ENCODE peak calls at places on chromosomes 11 and 22, in six cellular contexts. C is HCT116, S is GM12878, G is HepG2, X is SK-N-SH, P is K562. I is an unnamed sample.
A peak's percentile ranks its signal among the peaks of the same experiment; 100 is the strongest.

GRCh38 chr11:32374261-32374711 is 61.1 kb downstream of the WT1 start:
- DNase-seq in X (peak; percentile 45), C (peak; percentile 19), P (peak; percentile 76), S (peak; percentile 25), G (peak; percentile 62), I (peak; percentile 94)

GRCh38 chr11:94171693-94172440 is 43.2 kb downstream of the PANX1 start:
- DNase-seq in C (peak; percentile 16), G (peak; percentile 31), X (peak; percentile 39), P (peak; percentile 79), S (no peak), I (peak; percentile 36)

GRCh38 chr11:129951201-129951882 is 51.3 kb downstream of the PRDM10 start:
- DNase-seq in P (no peak), X (no peak), G (no peak), S (no peak), C (no peak), I (peak; percentile 66)

GRCh38 chr22:30610299-30610698 is 3.3 kb downstream of the TCN2 start:
- DNase-seq in C (no peak), S (no peak), G (no peak), P (no peak), X (no peak), I (no peak)

GRCh38 chr22:24474221-24474620 is 20.9 kb upstream of the UPB1 start:
- DNase-seq in P (no peak), S (no peak), C (peak; percentile 40), X (no peak), G (peak; percentile 64), I (no peak)

GRCh38 chr11:6855971-6856542 is 6.8 kb upstream of the OR10A2 start:
- DNase-seq in P (no peak), S (no peak), G (no peak), X (no peak), C (no peak), I (no peak)

GRCh38 chr22:48356731-48357130 is 1470.9 kb downstream of the BRD1 start:
- DNase-seq in P (no peak), G (no peak), X (no peak), C (no peak), S (no peak), I (no peak)

GRCh38 chr22:39994566-39995345 is at the start of gene FAM83F:
- DNase-seq in G (no peak), C (peak; percentile 24), S (no peak), P (no peak), X (no peak), I (peak; percentile 74)

GRCh38 chr11:119180729-119181676 is 4.3 kb upstream of the NHERF4 start:
- DNase-seq in S (no peak), X (no peak), C (no peak), P (no peak), G (no peak), I (no peak)

GRCh38 chr11:74014880-74015279 is 6.0 kb upstream of the UCP3 start:
- DNase-seq in X (no peak), P (no peak), G (no peak), C (no peak), S (no peak), I (no peak)

GRCh38 chr22:38097058-38097457 is 13.1 kb upstream of the SLC16A8 start:
- DNase-seq in P (no peak), G (no peak), X (no peak), S (no peak), C (no peak), I (no peak)

GRCh38 chr11:72657356-72657755 is 16.9 kb downstream of the PDE2A start:
- DNase-seq in P (no peak), S (no peak), G (no peak), C (no peak), X (peak; percentile 78), I (no peak)

GRCh38 chr11:127395034-127395433 is 394.5 kb upstream of the KIRREL3 start:
- DNase-seq in G (no peak), C (no peak), X (no peak), S (no peak), P (no peak), I (no peak)

GRCh38 chr11:28058333-28058732 is 49.6 kb downstream of the KIF18A start:
- DNase-seq in P (no peak), C (no peak), S (no peak), G (peak; percentile 1), X (no peak), I (no peak)

GRCh38 chr11:10497371-10498021 is 42.4 kb downstream of the AMPD3 start:
- DNase-seq in C (no peak), S (no peak), P (no peak), G (no peak), X (no peak), I (no peak)

GRCh38 chr11:45771194-45771941 is 33.6 kb upstream of the SLC35C1 start:
- DNase-seq in X (peak; percentile 74), P (peak; percentile 65), S (no peak), G (peak; percentile 23), C (peak; percentile 50), I (peak; percentile 56)

GRCh38 chr22:48896766-48897637 is 930.7 kb downstream of the BRD1 start:
- DNase-seq in G (no peak), C (no peak), X (no peak), S (no peak), P (no peak), I (no peak)

GRCh38 chr11:34653851-34654490 is 33.1 kb downstream of the EHF start:
- DNase-seq in S (no peak), P (peak; percentile 24), G (peak; percentile 92), C (peak; percentile 93), X (no peak), I (peak; percentile 23)

GRCh38 chr11:123193742-123194141 is 1.3 kb downstream of the CLMP start:
- DNase-seq in G (no peak), X (peak; percentile 52), C (no peak), S (no peak), P (no peak), I (no peak)

GRCh38 chr11:95920460-95921105 is 3.3 kb downstream of the MTMR2 start:
- DNase-seq in C (no peak), G (no peak), P (no peak), S (no peak), X (no peak), I (no peak)

GRCh38 chr11:124898711-124899110 is 1.0 kb upstream of the ROBO4 start:
- DNase-seq in X (peak; percentile 20), G (peak; percentile 44), C (no peak), P (no peak), S (no peak), I (no peak)

GRCh38 chr11:124896071-124896750 is 1.5 kb downstream of the ROBO4 start:
- DNase-seq in X (peak; percentile 8), G (no peak), C (no peak), P (no peak), S (no peak), I (no peak)

GRCh38 chr11:124896821-124897391 is 759 bp downstream of the ROBO4 start:
- DNase-seq in C (no peak), X (peak; percentile 12), S (no peak), G (no peak), P (no peak), I (no peak)

GRCh38 chr11:124899376-124900145 is 1.9 kb upstream of the ROBO4 start:
- DNase-seq in X (peak; percentile 29), G (no peak), P (no peak), C (no peak), S (no peak), I (no peak)

GRCh38 chr11:124897681-124898680 is at the start of gene ROBO4:
- DNase-seq in C (peak; percentile 22), S (no peak), G (peak; percentile 22), P (no peak), X (peak; percentile 15), I (no peak)
- TF ChIP-seq JUND in C (no peak), S (no peak), G (no peak), P (no peak), X (peak; percentile 76), I (no peak)

GRCh38 chr11:61023086-61024035 is 51.9 kb downstream of the CD6 start:
- DNase-seq in C (no peak), S (no peak), G (no peak), P (no peak), X (no peak), I (no peak)

GRCh38 chr11:61022311-61023085 is 51.0 kb downstream of the CD6 start:
- DNase-seq in C (no peak), G (no peak), X (no peak), S (no peak), P (no peak), I (no peak)

GRCh38 chr11:61020706-61021235 is 49.3 kb downstream of the CD6 start:
- DNase-seq in P (no peak), X (no peak), G (no peak), C (no peak), S (no peak), I (no peak)

GRCh38 chr11:61019818-61020405 is 48.4 kb downstream of the CD6 start:
- DNase-seq in X (no peak), C (no peak), G (no peak), P (no peak), S (no peak), I (no peak)

DNA sequence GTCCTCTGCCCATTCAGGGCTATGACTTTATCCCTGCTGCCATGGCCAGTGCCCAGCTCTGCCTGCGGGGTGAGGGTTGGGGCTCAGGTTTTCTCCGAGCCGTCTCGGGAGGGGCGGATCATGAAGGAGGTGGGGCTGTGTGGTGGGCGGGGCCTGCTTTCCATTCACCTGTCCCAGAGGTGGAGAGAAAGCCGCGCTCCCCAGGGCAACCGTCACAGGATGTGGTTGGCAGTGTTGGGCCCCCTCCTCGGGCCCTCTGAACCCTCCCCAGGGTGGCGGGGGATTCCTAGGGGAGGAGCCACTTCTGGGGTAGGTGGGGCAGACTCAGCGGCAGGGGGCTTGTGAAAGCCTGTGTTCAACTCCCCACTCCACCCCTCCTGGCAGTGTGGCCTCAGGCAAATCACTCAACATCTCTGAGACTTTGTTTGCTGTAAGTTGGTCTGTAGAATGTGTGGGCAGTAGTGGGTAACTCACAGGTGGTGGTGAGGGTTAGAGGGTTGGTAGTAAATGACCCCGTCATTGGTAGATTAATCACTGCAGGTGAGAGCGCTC is 50.3 kb downstream of the CD6 start:
- DNase-seq in C (no peak), G (no peak), S (no peak), P (no peak), X (no peak), I (peak; percentile 92)
- TF ChIP-seq JUND in C (no peak), G (no peak), S (no peak), P (no peak), X (no peak), I (no peak)

GRCh38 chr22:43202326-43202725 is 15.4 kb upstream of the TTLL12 start:
- DNase-seq in G (no peak), S (no peak), X (no peak), P (no peak), C (no peak), I (no peak)
- TF ChIP-seq JUND in G (no peak), S (no peak), X (no peak), P (no peak), C (no peak), I (no peak)

GRCh38 chr11:8201524-8202365 is 32.9 kb upstream of the RIC3 start:
- DNase-seq in P (no peak), S (peak; percentile 42), G (no peak), C (no peak), X (no peak), I (no peak)
- TF ChIP-seq JUND in P (no peak), S (no peak), G (no peak), C (no peak), X (no peak), I (no peak)

I was measured in T47D.